ENCODE peak calls at places on chromosomes 7 and 10, in four cellular contexts. One of them, this sample, is unnamed.

GRCh38 chr7:47369736-47370135 is 212.2 kb downstream of the TNS3 start:
- DNase-seq in GM12878: no peak
- DNase-seq in H1: no peak
- DNase-seq in K562: no peak
- DNase-seq in this sample: no peak

GRCh38 chr7:114070246-114070645 is 151.4 kb upstream of the PPP1R3A start:
- DNase-seq in GM12878: no peak
- DNase-seq in H1: no peak
- DNase-seq in K562: no peak
- DNase-seq in this sample: no peak

GRCh38 chr10:78700413-78700812 is 368.4 kb upstream of the ZMIZ1 start:
- DNase-seq in GM12878: no peak
- DNase-seq in H1: no peak
- DNase-seq in K562: no peak
- DNase-seq in this sample: no peak

GRCh38 chr7:37149019-37149814 is 299.4 kb downstream of the ELMO1 start:
- DNase-seq in GM12878: no peak
- DNase-seq in H1: no peak
- DNase-seq in K562: no peak
- DNase-seq in this sample: no peak

GRCh38 chr7:25580156-25580555 is 351.9 kb upstream of the NPVF start:
- DNase-seq in GM12878: no peak
- DNase-seq in H1: no peak
- DNase-seq in K562: no peak
- DNase-seq in this sample: no peak

GRCh38 chr10:132195366-132196075 is 8.8 kb downstream of the DPYSL4 start:
- DNase-seq in GM12878: no peak
- DNase-seq in H1: no peak
- DNase-seq in K562: no peak
- DNase-seq in this sample: no peak

GRCh38 chr10:59432207-59432900 is 70.0 kb upstream of the FAM13C start:
- DNase-seq in GM12878: no peak
- DNase-seq in H1: no peak
- DNase-seq in K562: no peak
- DNase-seq in this sample: no peak

GRCh38 chr10:47318706-47319105 is 3.5 kb upstream of the GDF2 start:
- DNase-seq in GM12878: no peak
- DNase-seq in H1: no peak
- DNase-seq in K562: peak
- DNase-seq in this sample: peak

GRCh38 chr10:59708816-59709471 is 706 bp downstream of the SLC16A9 start:
- DNase-seq in GM12878: no peak
- DNase-seq in H1: peak
- DNase-seq in K562: peak
- DNase-seq in this sample: no peak

GRCh38 chr10:132140167-132140925 is 46.4 kb upstream of the DPYSL4 start:
- DNase-seq in GM12878: no peak
- DNase-seq in H1: no peak
- DNase-seq in K562: no peak
- DNase-seq in this sample: no peak

GRCh38 chr10:128803790-128804189 is 663.3 kb upstream of the MGMT start:
- DNase-seq in GM12878: no peak
- DNase-seq in H1: peak
- DNase-seq in K562: no peak
- DNase-seq in this sample: no peak

DNA sequence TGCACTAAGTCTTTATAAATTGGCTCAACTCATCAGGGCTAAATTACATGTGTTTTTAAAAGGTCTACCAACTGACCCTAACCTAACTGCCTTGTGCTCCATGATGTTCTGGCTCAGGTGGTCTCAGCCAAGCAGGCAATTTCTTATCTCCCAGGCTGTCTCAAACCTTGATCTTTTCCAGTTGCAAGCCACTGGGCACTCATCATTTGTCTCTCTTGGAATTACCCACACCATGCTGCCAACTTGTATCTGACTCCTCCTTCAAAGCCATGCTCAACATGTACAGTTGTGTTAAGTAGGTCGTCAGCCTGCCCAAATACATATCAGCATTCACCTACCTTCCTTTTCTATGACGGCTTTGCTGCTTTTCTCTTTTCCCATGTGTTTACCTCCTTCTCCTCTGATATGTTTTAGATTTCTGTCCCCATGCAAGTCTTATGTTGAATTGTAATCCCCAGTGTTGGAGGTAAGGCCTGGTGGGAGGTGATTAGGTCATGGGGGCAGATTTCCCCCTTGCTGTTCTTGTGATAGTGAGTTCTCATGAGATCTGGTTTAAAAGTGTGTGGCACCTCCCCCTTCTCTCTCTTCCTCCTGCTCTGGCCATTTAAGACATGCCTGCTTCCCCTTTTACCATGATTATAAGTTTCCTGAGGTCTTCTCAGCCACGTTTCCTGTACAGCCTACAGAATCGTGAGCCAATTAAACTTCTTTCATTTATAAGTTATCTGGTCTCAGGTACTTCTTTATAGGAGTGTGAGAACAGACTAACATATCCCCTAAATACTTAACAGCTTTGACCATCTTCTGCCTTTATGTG is 130.0 kb downstream of the ELAPOR2 start:
- DNase-seq in GM12878: no peak
- DNase-seq in H1: no peak
- DNase-seq in K562: peak
- DNase-seq in this sample: no peak
- TF ChIP-seq EGR1 in GM12878: no peak
- TF ChIP-seq EGR1 in H1: no peak
- TF ChIP-seq EGR1 in K562: no peak
- TF ChIP-seq EGR1 in this sample: no peak

GRCh38 chr10:84762754-84763394 is 434.5 kb downstream of the CCSER2 start:
- DNase-seq in GM12878: no peak
- DNase-seq in H1: no peak
- DNase-seq in K562: peak
- DNase-seq in this sample: no peak
- TF ChIP-seq EGR1 in GM12878: no peak
- TF ChIP-seq EGR1 in H1: no peak
- TF ChIP-seq EGR1 in K562: no peak
- TF ChIP-seq EGR1 in this sample: no peak

DNA sequence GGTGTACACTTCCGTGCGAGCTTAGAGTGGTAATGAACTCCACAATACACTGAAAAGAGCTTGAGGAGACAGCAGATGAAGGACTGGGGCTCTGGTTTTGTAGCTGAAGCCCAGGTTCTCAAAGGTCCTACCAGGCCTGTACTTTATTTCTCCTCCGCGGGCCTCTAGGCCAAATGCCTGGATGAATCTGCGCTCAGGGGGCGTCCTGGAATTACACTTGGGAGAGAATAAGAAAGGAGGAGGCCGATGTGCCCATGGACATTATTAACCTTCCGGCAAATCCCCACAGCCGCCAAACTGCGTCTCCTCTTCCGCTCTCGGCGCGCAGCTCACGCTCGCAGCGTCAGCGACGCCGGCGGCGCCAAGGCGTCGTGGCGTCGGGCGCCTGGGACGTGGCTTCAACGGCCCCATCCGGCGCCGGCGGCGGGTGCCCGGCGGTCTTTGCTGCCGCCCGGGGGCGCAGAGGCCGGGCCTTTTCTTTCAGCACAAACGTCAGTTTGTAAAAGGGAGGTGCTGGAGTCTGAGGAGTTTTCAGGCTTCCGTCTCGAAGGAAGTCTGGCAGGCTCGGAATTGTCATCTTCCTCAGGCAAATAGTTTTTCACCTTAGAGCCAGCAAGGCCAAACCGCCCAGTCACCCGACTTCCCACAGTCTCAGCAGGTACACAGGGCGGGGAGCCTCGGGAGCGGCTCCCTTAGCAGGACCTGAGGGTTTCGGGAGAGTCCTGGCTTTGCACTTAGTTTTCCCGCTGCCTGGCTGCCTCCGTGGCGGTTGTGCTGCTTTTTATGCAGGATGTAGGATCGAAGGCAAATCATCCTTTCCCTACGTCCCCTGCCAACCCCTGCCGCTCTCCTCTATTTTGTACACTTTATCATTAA is at the start of gene CCDC7:
- DNase-seq in GM12878: peak
- DNase-seq in H1: peak
- DNase-seq in K562: peak
- DNase-seq in this sample: peak
- TF ChIP-seq EGR1 in GM12878: peak
- TF ChIP-seq EGR1 in H1: no peak
- TF ChIP-seq EGR1 in K562: peak
- TF ChIP-seq EGR1 in this sample: peak

GRCh38 chr10:130987401-130987800 is 324.1 kb downstream of the TCERG1L start:
- DNase-seq in GM12878: no peak
- DNase-seq in H1: no peak
- DNase-seq in K562: no peak
- DNase-seq in this sample: no peak
- TF ChIP-seq EGR1 in GM12878: no peak
- TF ChIP-seq EGR1 in H1: no peak
- TF ChIP-seq EGR1 in K562: no peak
- TF ChIP-seq EGR1 in this sample: no peak

GRCh38 chr7:44292876-44293560 is 32.4 kb downstream of the CAMK2B start:
- DNase-seq in GM12878: no peak
- DNase-seq in H1: peak
- DNase-seq in K562: no peak
- DNase-seq in this sample: no peak
- TF ChIP-seq EGR1 in GM12878: no peak
- TF ChIP-seq EGR1 in H1: no peak
- TF ChIP-seq EGR1 in K562: no peak
- TF ChIP-seq EGR1 in this sample: no peak

GRCh38 chr10:13837966-13838365 is 251.2 kb downstream of the PRPF18 start:
- DNase-seq in GM12878: no peak
- DNase-seq in H1: no peak
- DNase-seq in K562: no peak
- DNase-seq in this sample: no peak

GRCh38 chr10:13842119-13842518 is 255.4 kb downstream of the PRPF18 start:
- DNase-seq in GM12878: no peak
- DNase-seq in H1: no peak
- DNase-seq in K562: no peak
- DNase-seq in this sample: no peak

GRCh38 chr10:13839030-13839429 is 252.3 kb downstream of the PRPF18 start:
- DNase-seq in GM12878: no peak
- DNase-seq in H1: no peak
- DNase-seq in K562: no peak
- DNase-seq in this sample: no peak

GRCh38 chr10:13840036-13840435 is 253.3 kb downstream of the PRPF18 start:
- DNase-seq in GM12878: no peak
- DNase-seq in H1: no peak
- DNase-seq in K562: no peak
- DNase-seq in this sample: no peak

DNA sequence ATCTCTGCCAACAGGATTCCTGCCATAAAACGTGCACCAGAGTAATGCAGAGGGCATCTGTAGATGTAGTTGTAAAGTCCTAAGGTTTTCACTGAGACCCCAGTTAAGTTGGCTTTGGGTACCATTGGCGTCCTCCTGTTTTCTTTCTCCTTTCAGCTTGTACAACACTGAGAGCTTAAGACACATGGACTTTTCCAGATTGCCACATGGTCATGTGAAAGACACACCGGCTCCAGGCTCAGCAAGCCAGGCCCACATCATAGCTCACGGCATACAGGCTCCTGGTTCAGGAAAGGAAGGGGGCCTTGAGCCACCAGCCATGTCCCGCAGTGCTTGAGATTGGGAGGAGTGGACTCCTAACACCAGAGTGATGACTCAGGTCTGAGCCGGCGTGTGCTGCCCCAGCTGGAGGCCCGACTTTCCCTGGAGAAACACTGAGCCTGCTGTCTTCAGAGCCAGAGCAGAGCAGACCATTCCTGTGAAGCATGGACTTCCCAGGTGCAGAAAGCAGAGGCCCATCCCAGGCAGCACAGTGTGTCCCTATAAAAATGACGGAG is 252.7 kb downstream of the PRPF18 start:
- DNase-seq in GM12878: no peak
- DNase-seq in H1: no peak
- DNase-seq in K562: no peak
- DNase-seq in this sample: no peak
- TF ChIP-seq EGR1 in GM12878: no peak
- TF ChIP-seq EGR1 in H1: no peak
- TF ChIP-seq EGR1 in K562: no peak
- TF ChIP-seq EGR1 in this sample: no peak

DNA sequence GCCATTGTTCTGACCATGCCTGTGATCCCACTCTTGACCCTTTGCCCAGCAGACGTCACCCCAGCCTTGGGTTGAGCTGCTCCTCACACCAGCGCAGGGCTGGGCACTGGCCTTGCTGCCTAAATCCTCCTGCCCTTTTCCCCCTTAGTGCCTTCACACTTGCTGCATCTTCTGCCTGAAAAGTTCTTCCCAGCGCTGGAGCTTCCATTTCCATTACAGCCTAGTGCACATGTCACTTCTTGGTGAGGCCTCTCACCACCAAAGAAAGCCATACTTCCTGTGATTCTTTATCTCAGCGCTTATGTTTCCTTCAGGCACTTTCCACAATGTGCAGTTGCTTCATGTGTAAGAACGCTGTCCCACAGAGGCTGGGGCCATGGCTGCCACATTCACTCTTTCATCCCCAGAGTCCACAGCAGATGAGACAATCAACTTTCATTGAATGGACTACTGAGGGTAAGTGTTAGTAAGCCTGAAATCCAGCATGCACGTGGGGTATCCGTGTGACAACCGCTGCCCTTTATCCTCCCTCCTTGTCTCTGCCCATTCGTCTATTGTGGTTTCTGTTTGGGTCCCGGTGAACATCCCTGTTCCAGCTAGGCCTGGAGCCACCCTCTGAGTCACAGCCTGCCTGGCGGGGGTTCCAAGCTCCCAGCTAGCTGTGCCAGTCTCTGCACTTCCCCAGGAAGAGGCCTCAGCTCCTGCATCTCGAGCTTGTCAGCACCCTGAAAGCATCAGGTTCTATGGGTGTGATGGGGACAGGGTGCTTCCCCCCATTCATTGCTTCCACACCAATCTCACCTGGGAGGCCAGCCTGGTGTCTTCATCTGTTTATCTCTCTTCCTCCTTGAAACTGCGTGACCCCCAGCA is 37.4 kb downstream of the ADRA2A start:
- DNase-seq in GM12878: no peak
- DNase-seq in H1: no peak
- DNase-seq in K562: no peak
- DNase-seq in this sample: no peak
- TF ChIP-seq EGR1 in GM12878: no peak
- TF ChIP-seq EGR1 in H1: no peak
- TF ChIP-seq EGR1 in K562: no peak
- TF ChIP-seq EGR1 in this sample: no peak

GRCh38 chr10:33335800-33336605 is 1.5 kb upstream of the NRP1 start:
- DNase-seq in GM12878: no peak
- DNase-seq in H1: peak
- DNase-seq in K562: no peak
- DNase-seq in this sample: no peak
- TF ChIP-seq EGR1 in GM12878: no peak
- TF ChIP-seq EGR1 in H1: no peak
- TF ChIP-seq EGR1 in K562: no peak
- TF ChIP-seq EGR1 in this sample: no peak

GRCh38 chr10:96478317-96478716 is 35.4 kb downstream of the TLL2 start:
- DNase-seq in GM12878: no peak
- DNase-seq in H1: no peak
- DNase-seq in K562: no peak
- DNase-seq in this sample: no peak

GRCh38 chr10:96488161-96488935 is 25.4 kb downstream of the TLL2 start:
- DNase-seq in GM12878: no peak
- DNase-seq in H1: no peak
- DNase-seq in K562: no peak
- DNase-seq in this sample: no peak

GRCh38 chr10:96482815-96483588 is 30.7 kb downstream of the TLL2 start:
- DNase-seq in GM12878: no peak
- DNase-seq in H1: no peak
- DNase-seq in K562: peak
- DNase-seq in this sample: no peak
- TF ChIP-seq EGR1 in GM12878: no peak
- TF ChIP-seq EGR1 in H1: no peak
- TF ChIP-seq EGR1 in K562: no peak
- TF ChIP-seq EGR1 in this sample: no peak